ENCODE peak calls at places on chromosomes 2 and 18, in four cellular contexts. E is HFF-Myc, C is sigmoid colon, W is tibial nerve. F is an unnamed sample.

GRCh38 chr18:28458751-28459150 is 281.8 kb upstream of the CDH2 start:
- DNase-seq in E (no peak), C (no peak), W (no peak), F (no peak)

GRCh38 chr2:225164406-225165048 is 122.3 kb upstream of the DOCK10 start:
- DNase-seq in E (no peak), C (no peak), W (no peak), F (no peak)

GRCh38 chr2:158395166-158395565 is 61.4 kb downstream of the CCDC148 start:
- DNase-seq in E (no peak), C (no peak), W (no peak), F (no peak)

GRCh38 chr2:75595541-75596395 is 35.0 kb upstream of the EVA1A start:
- DNase-seq in E (peak), C (no peak), W (no peak), F (no peak)

GRCh38 chr2:19687260-19687659 is 214.5 kb downstream of the TTC32 start:
- DNase-seq in E (no peak), C (no peak), W (no peak), F (peak)

GRCh38 chr2:96470636-96471035 is 34.5 kb downstream of the NEURL3 start:
- DNase-seq in E (no peak), C (no peak), W (peak), F (no peak)

GRCh38 chr2:229348135-229348534 is 77.0 kb upstream of the PID1 start:
- DNase-seq in E (no peak), C (no peak), W (no peak), F (no peak)

GRCh38 chr2:216700778-216701177 is 5.4 kb upstream of the IGFBP5 start:
- DNase-seq in E (no peak), C (peak), W (no peak), F (no peak)

GRCh38 chr2:118846667-118847446 is 591 bp downstream of the EN1 start:
- DNase-seq in E (no peak), C (no peak), W (no peak), F (peak)

GRCh38 chr18:36186461-36187137 is 698 bp upstream of the MOCOS start:
- DNase-seq in E (no peak), C (no peak), W (no peak), F (peak)

GRCh38 chr18:48134609-48135008 is 204.2 kb upstream of the SMAD2 start:
- DNase-seq in E (no peak), C (no peak), W (no peak), F (no peak)

GRCh38 chr2:45121236-45121927 is 112.1 kb upstream of the SIX2 start:
- DNase-seq in E (no peak), C (no peak), W (no peak), F (no peak)

GRCh38 chr2:203077458-203077857 is 62.8 kb downstream of the NBEAL1 start:
- DNase-seq in E (no peak), C (no peak), W (no peak), F (no peak)

GRCh38 chr2:28471214-28471613 is 24.6 kb upstream of the PLB1 start:
- DNase-seq in E (no peak), C (peak), W (no peak), F (no peak)
- TF ChIP-seq CTCF in E (no peak), C (no peak), W (no peak), F (no peak)

GRCh38 chr2:59276033-59276432 is 1034.9 kb upstream of the FANCL start:
- DNase-seq in E (no peak), C (no peak), W (no peak), F (no peak)
- TF ChIP-seq CTCF in E (peak), C (no peak), W (no peak), F (peak)

GRCh38 chr2:195575879-195576391 is 81.1 kb upstream of the SLC39A10 start:
- DNase-seq in E (peak), C (no peak), W (peak), F (no peak)
- TF ChIP-seq CTCF in E (no peak), C (no peak), W (no peak), F (peak)

DNA sequence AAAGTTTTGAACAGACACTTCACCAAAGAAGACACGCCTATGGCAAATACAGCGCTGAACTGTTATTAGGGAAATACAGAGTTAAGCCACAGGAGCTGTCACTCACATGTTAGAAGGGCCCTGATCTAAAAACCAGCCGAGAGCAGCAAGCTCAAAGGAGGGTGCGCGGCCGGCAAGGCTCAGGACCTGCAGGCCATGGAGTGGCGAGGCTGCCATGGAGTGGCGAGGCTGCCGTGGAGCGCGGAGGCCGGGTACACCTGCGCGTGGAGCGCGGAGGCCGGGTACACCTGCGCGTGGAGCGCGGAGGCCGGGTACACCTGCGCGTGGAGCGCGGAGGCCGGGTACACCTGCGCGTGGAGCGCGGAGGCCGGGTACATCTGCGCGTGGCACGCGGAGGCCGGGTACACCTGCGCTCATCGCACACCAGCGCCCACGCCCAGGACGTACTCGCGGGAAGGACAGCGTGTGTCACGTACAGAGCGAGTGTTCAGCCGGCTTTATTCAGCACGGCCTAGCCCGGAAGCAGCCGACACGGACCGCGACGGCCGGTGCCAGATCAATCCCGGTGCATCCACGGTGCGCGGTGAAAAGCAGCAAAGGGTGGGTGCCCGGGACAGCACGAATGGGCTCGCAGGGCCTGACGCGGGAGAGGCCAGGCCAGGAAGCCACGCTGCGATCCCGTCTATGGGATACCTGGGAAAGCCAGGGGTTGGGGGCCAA is 68.8 kb downstream of the SLC66A2 start:
- DNase-seq in E (no peak), C (peak), W (no peak), F (peak)
- TF ChIP-seq CTCF in E (no peak), C (no peak), W (no peak), F (no peak)

DNA sequence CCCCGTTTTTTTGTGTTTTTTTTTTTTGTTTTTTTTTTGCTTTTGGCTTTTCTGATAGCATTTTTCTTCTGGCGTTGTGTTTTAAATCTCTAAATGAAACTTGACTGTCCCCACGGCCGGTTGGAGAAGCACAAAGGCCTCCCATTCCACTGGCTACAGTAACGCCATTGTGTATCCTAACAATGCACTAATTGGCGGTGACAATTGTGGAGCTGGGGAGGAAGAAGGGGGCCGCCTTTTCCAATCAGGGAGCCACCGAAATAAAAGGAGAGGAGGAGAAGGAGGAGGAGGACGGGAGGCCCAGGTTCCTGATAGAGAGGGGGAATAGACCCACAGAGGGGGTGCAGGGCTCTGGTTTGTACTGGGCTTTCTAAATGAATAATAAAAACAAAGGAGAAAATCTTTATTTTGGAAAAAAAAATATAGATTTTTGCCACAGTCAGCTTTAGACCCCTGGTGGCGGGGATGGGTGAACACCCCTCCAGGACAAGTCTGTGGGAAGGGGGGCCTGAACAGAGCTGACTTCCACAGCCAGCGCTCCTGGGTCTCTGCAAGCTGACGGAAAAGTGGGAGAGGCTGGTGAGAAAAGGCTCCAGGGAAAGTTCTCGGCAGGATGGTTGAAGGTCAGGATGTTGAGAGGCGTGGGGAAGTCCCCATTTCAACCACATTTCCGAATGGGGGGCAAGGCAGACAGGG is 43.7 kb upstream of the FZD5 start:
- DNase-seq in E (no peak), C (no peak), W (no peak), F (no peak)
- TF ChIP-seq CTCF in E (no peak), C (no peak), W (no peak), F (no peak)

DNA sequence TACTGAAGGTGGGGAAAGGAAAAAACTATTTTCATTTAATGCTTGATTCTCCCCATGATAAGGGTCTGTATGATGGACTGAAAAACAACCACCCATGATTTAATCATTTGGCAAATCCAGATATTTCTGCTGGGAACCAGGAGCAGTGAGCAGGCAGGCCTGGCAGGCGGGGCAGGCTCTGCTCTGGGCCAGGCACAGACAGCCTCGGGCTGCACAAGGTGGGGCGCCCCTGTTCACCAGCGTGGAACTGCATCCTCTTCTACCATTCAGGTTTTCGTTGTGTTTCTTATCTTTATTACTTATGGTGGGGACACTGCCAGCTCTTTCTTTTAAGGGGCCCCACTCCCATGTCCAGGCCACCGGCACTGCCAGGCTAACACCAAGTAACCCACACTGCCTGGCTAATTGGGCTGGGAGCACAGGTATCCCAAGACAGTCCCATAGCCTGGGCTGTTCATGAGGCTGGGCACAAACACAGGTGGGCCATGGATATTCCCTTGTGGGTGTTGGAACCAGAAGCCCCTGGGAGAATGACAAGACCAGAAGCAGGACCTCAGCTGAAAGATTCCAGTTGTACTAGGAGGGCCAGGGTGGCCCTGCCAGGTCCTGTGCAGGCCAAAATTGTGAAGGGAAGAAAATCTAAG is 57.1 kb upstream of the RALBP1 start:
- DNase-seq in E (no peak), C (peak), W (no peak), F (peak)
- TF ChIP-seq CTCF in E (no peak), C (no peak), W (no peak), F (no peak)

F was measured in osteocyte.